ENCODE peak calls at places on chromosomes 7 and 10, in seven cellular contexts. E is tibial artery, S is Panc1, H is psoas muscle, B is OCI-LY7, Y is A549, D is heart left ventricle. Z is an unnamed sample.

GRCh38 chr7:22433710-22434460 is 66.1 kb downstream of the STEAP1B start:
- DNase-seq in E (no peak), S (no peak), H (peak; percentile 17), B (peak; percentile 60), Y (no peak), D (no peak), Z (no peak)

GRCh38 chr10:51905050-51905449 is 205.7 kb upstream of the CSTF2T start:
- DNase-seq in E (no peak), S (no peak), H (no peak), B (no peak), Y (no peak), D (no peak), Z (no peak)

GRCh38 chr7:124497209-124497608 is 268.4 kb downstream of the GPR37 start:
- DNase-seq in E (no peak), S (no peak), H (no peak), B (no peak), Y (no peak), D (no peak), Z (no peak)

GRCh38 chr7:156650042-156650441 is 9.5 kb downstream of the RNF32 start:
- DNase-seq in E (no peak), S (no peak), H (no peak), B (no peak), Y (no peak), D (no peak), Z (no peak)

GRCh38 chr7:132065193-132065972 is 509.0 kb upstream of the PODXL start:
- DNase-seq in E (peak; percentile 89), S (peak; percentile 88), H (peak; percentile 55), B (no peak), Y (peak; percentile 94), D (no peak), Z (no peak)

GRCh38 chr7:44767134-44767911 is 18.7 kb downstream of the ZMIZ2 start:
- DNase-seq in E (no peak), S (no peak), H (no peak), B (no peak), Y (no peak), D (no peak), Z (no peak)

GRCh38 chr7:36037121-36037662 is 115.9 kb upstream of the EEPD1 start:
- DNase-seq in E (peak; percentile 84), S (no peak), H (peak; percentile 43), B (no peak), Y (peak; percentile 66), D (no peak), Z (no peak)

GRCh38 chr7:126026421-126027088 is 1096.9 kb upstream of the POT1 start:
- DNase-seq in E (no peak), S (no peak), H (no peak), B (no peak), Y (no peak), D (no peak), Z (no peak)

GRCh38 chr10:84424731-84425165 is 96.4 kb downstream of the CCSER2 start:
- DNase-seq in E (peak; percentile 95), S (peak; percentile 84), H (peak; percentile 83), B (no peak), Y (no peak), D (peak; percentile 76), Z (no peak)

GRCh38 chr10:132994371-132994796 is 52.0 kb upstream of the CFAP46 start:
- DNase-seq in E (no peak), S (no peak), H (peak; percentile 22), B (no peak), Y (no peak), D (peak; percentile 52), Z (no peak)

GRCh38 chr7:75808106-75808505 is 5.5 kb downstream of the CCL24 start:
- DNase-seq in E (no peak), S (no peak), H (no peak), B (no peak), Y (no peak), D (no peak), Z (no peak)

GRCh38 chr10:87605656-87606308 is 53.9 kb upstream of the PAPSS2 start:
- DNase-seq in E (no peak), S (no peak), H (no peak), B (no peak), Y (no peak), D (no peak), Z (no peak)

GRCh38 chr10:77673086-77673485 is 35.5 kb upstream of the KCNMA1 start:
- DNase-seq in E (no peak), S (no peak), H (no peak), B (no peak), Y (no peak), D (no peak), Z (no peak)

GRCh38 chr10:69801094-69801433 is 642 bp upstream of the COL13A1 start:
- DNase-seq in E (peak; percentile 82), S (no peak), H (peak; percentile 61), B (peak; percentile 13), Y (peak; percentile 88), D (no peak), Z (no peak)

GRCh38 chr10:6957851-6958250 is 377.8 kb upstream of the PRKCQ start:
- DNase-seq in E (no peak), S (no peak), H (no peak), B (no peak), Y (no peak), D (no peak), Z (no peak)

GRCh38 chr7:40138973-40139372 is 4.2 kb downstream of the SUGCT start:
- DNase-seq in E (no peak), S (no peak), H (no peak), B (no peak), Y (no peak), D (no peak), Z (no peak)

DNA sequence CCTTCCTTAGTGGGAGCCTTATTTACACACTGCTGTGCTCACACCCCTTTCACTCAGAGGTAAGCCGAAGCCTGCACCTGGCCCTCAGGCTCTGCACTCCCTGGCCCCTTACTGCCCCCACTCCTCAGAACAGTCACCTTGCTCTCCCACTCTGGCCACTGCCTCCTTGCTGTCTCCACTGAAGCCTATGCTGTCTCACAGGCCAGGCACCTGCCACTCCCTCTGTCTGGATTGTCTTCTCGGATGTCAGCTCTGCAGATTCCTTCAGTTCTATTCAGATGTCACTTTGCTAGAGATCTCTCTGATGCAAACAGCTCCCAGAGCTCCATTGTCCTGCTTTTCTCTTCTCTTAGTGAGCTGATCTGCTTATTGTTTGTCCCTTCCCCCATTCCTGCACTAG is 390.7 kb downstream of the DPP6 start:
- DNase-seq in E (no peak), S (no peak), H (no peak), B (no peak), Y (no peak), D (no peak), Z (no peak)
- H3K4me1 ChIP-seq in E (no peaks in the 10 kb centered on the region), S (no peaks in the 10 kb centered on the region), H (peaks cover 26% of the 10 kb centered on the region), B (no peaks in the 10 kb centered on the region), Y (no peaks in the 10 kb centered on the region), D (no peaks in the 10 kb centered on the region), Z (no peaks in the 10 kb centered on the region)

GRCh38 chr10:50565301-50566083 is 58.3 kb downstream of the SGMS1 start:
- DNase-seq in E (no peak), S (no peak), H (no peak), B (no peak), Y (no peak), D (no peak), Z (no peak)
- H3K27ac ChIP-seq in E (no peak overlapping the region), S (no peak overlapping the region), H (no peak overlapping the region), B (no peak overlapping the region), Y (no peak overlapping the region), D (no peak overlapping the region), Z (no peak overlapping the region)

GRCh38 chr7:130954918-130955559 is 221.0 kb upstream of the KLF14 start:
- DNase-seq in E (no peak), S (no peak), H (no peak), B (no peak), Y (no peak), D (no peak), Z (no peak)

GRCh38 chr7:130956417-130957139 is 222.6 kb upstream of the KLF14 start:
- DNase-seq in E (no peak), S (no peak), H (no peak), B (peak; percentile 19), Y (no peak), D (no peak), Z (no peak)

GRCh38 chr7:130957722-130958360 is 223.8 kb upstream of the KLF14 start:
- DNase-seq in E (no peak), S (no peak), H (no peak), B (no peak), Y (no peak), D (no peak), Z (no peak)

GRCh38 chr7:130957140-130957513 is 223.1 kb upstream of the KLF14 start:
- DNase-seq in E (no peak), S (no peak), H (no peak), B (peak; percentile 33), Y (no peak), D (no peak), Z (no peak)

GRCh38 chr7:130955560-130955919 is 221.5 kb upstream of the KLF14 start:
- DNase-seq in E (no peak), S (no peak), H (no peak), B (no peak), Y (no peak), D (no peak), Z (no peak)
- H3K4me1 ChIP-seq in E (peaks cover 16% of the 10 kb centered on the region), S (peaks cover 63% of the 10 kb centered on the region), H (peaks cover 41% of the 10 kb centered on the region), B (peaks cover 42% of the 10 kb centered on the region), Y (peaks cover 76% of the 10 kb centered on the region), D (no peaks in the 10 kb centered on the region), Z (peaks cover 70% of the 10 kb centered on the region)

DNA sequence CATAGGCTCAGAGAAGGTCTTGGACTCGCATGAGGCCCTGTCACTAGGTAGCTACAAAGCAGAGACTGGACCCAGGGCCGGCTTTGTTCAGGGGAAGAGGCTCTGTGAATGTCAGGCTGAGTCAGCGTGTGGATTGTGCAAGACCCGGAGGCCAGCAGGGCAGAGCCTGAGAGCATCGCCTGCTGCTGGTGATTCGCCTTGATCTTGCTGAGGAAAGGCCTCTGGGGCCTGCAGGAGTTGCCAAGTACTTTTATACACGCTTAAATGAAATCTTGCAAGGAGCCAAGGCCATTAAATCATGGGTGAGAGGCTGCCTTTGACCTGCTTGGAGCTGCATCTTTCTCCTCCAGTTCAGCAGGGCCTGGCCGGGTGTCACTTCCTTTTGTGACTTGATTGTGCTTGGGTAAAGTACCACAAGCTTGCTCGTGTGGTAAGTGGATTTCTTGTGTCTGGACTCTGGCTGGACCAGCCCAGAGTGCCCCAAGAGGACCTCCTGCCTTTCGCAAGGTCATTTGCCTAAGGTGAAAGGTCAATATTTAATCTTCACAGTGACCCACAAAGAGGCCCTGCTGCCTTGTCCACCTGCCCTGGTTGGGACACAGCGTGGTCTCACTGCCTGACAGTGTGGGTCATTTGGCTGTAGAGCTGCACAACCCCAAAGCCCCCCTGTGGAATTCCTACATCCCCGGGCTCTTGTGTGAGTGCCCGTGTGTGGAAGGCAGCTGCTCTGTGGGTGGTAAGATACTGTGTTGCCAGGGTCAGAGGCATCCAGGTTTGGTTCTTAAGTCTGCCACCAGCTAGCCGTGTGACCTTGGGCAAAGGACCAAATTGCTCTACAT is 38.6 kb upstream of the SH2D4B start:
- DNase-seq in E (peak; percentile 93), S (peak; percentile 46), H (peak; percentile 94), B (no peak), Y (peak; percentile 91), D (peak; percentile 94), Z (peak; percentile 22)
- H3K27ac ChIP-seq in E (peak overlapping the region; percentile 62), S (peak overlapping the region; percentile 30), H (peak overlapping the region; percentile 77), B (no peak overlapping the region), Y (peak overlapping the region; percentile 100), D (peak overlapping the region; percentile 80), Z (peak overlapping the region; percentile 73)

DNA sequence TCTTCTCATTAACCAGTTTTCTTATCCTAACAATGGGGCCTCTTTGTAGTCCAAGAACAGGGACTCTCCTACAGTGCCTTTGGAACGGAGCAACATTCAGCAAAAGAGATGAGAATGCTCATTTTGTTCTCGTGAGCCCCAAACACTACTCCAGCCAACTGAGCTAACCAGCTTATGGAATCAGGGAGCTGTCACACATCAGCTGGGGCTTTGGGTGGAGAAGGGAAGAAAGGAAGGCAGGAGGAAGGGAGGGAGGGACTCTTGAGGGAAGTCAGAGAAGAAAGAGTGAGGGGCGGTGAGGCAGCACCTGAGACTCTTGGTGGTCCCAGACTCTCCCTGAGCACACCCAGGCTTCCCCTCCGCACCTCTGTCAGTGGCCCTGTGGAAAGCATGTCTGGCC is 123.1 kb downstream of the CLEC2L start:
- DNase-seq in E (no peak), S (no peak), H (no peak), B (no peak), Y (no peak), D (no peak), Z (no peak)
- H3K4me1 ChIP-seq in E (peaks cover 22% of the 10 kb centered on the region), S (peaks cover 27% of the 10 kb centered on the region), H (peaks cover 32% of the 10 kb centered on the region), B (peaks cover 15% of the 10 kb centered on the region), Y (peaks cover 50% of the 10 kb centered on the region), D (peaks cover 34% of the 10 kb centered on the region), Z (peaks cover 12% of the 10 kb centered on the region)

Z was measured in effector memory CD4-positive, alpha-beta T cell.